ENCODE peak calls at places on chromosomes 2 and 18, in four cellular contexts. Q, A, O and L are unnamed samples.

GRCh38 chr2:230690439-230690838 is 22.2 kb upstream of the CAB39 start:
- DNase-seq in A (no peak), Q (no peak), O (no peak), L (no peak)

GRCh38 chr18:35938158-35938557 is 34.3 kb upstream of the RMP24 start:
- DNase-seq in Q (no peak), A (no peak), O (no peak), L (no peak)

GRCh38 chr18:13481820-13482640 is 244.3 kb downstream of the FAM210A start:
- DNase-seq in O (no peak), Q (no peak), A (no peak), L (no peak)

GRCh38 chr2:62406573-62407043 is 99.4 kb downstream of the TMEM17 start:
- DNase-seq in O (peak; percentile 57), Q (no peak), A (no peak), L (no peak)

GRCh38 chr2:235458839-235459273 is 35.0 kb upstream of the AGAP1 start:
- DNase-seq in Q (peak; percentile 39), O (peak; percentile 55), A (no peak), L (no peak)

GRCh38 chr2:2653221-2653620 is 322.1 kb upstream of the MYT1L start:
- DNase-seq in A (no peak), O (no peak), Q (no peak), L (no peak)

GRCh38 chr18:45755936-45756335 is 32.0 kb downstream of the SLC14A1 start:
- DNase-seq in A (no peak), Q (no peak), O (no peak), L (no peak)

GRCh38 chr2:200099271-200099670 is 143.9 kb downstream of the MAIP1 start:
- DNase-seq in A (no peak), O (no peak), Q (no peak), L (no peak)

GRCh38 chr2:123762221-123762620 is 262.9 kb upstream of the CNTNAP5 start:
- DNase-seq in A (no peak), Q (no peak), O (no peak), L (no peak)

GRCh38 chr18:39952816-39953215 is 2002.2 kb upstream of the PIK3C3 start:
- DNase-seq in Q (no peak), O (no peak), A (no peak), L (no peak)

GRCh38 chr2:188773075-188773474 is 201.1 kb upstream of the COL3A1 start:
- DNase-seq in O (no peak), A (no peak), Q (no peak), L (no peak)

GRCh38 chr2:8457092-8457481 is 224.8 kb upstream of the ID2 start:
- DNase-seq in A (peak; percentile 47), O (no peak), Q (no peak), L (no peak)

GRCh38 chr18:33616556-33616955 is 38.5 kb downstream of the ASXL3 start:
- DNase-seq in A (no peak), O (no peak), Q (no peak), L (no peak)

GRCh38 chr2:1641498-1641897 is 102.8 kb downstream of the PXDN start:
- DNase-seq in Q (no peak), O (no peak), A (no peak), L (no peak)

GRCh38 chr2:130327703-130328527 is 14.8 kb upstream of the IMP4 start:
- DNase-seq in A (peak; percentile 19), O (peak; percentile 20), Q (no peak), L (peak; percentile 39)

GRCh38 chr2:152106464-152106863 is 7.6 kb upstream of the CACNB4 start:
- DNase-seq in A (no peak), Q (no peak), O (no peak), L (no peak)

GRCh38 chr2:236991874-236992273 is 93.8 kb upstream of the COPS8 start:
- DNase-seq in Q (no peak), O (no peak), A (no peak), L (no peak)

GRCh38 chr2:143420313-143420712 is 291.1 kb downstream of the ARHGAP15 start:
- DNase-seq in Q (no peak), A (no peak), O (no peak), L (no peak)

GRCh38 chr2:178478102-178478441 is 328 bp downstream of the FKBP7 start:
- DNase-seq in O (no peak), Q (no peak), A (peak; percentile 52), L (no peak)

GRCh38 chr2:30178618-30179404 is 32.0 kb downstream of the YPEL5 start:
- DNase-seq in O (no peak), A (peak; percentile 38), Q (peak; percentile 22), L (no peak)

GRCh38 chr18:54961016-54961423 is 1.8 kb upstream of the CCDC68 start:
- DNase-seq in A (no peak), O (no peak), Q (no peak), L (no peak)

GRCh38 chr2:9796056-9796792 is 47.0 kb upstream of the TAF1B start:
- DNase-seq in A (no peak), O (no peak), Q (no peak), L (no peak)

GRCh38 chr2:217787160-217787877 is 215.5 kb downstream of the TNS1 start:
- DNase-seq in A (no peak), O (no peak), Q (no peak), L (no peak)

GRCh38 chr18:12694032-12694431 is 8.5 kb downstream of the CEP76 start:
- DNase-seq in Q (no peak), A (no peak), O (peak; percentile 55), L (no peak)

GRCh38 chr2:111119004-111119846 is 1.5 kb upstream of the BCL2L11 start:
- DNase-seq in O (no peak), A (no peak), Q (no peak), L (peak; percentile 40)

GRCh38 chr18:48820483-48821250 is 130.1 kb downstream of the SMAD7 start:
- DNase-seq in Q (no peak), A (no peak), O (no peak), L (peak; percentile 5)

GRCh38 chr18:36688020-36688965 is 140.5 kb downstream of the TPGS2 start:
- DNase-seq in A (peak; percentile 79), Q (peak; percentile 48), O (peak; percentile 52), L (peak; percentile 80)

GRCh38 chr2:241813080-241813805 is 4.2 kb downstream of the NEU4 start:
- DNase-seq in Q (no peak), A (no peak), O (no peak), L (no peak)

GRCh38 chr2:11750917-11751316 is 4.5 kb downstream of the LPIN1 start:
- DNase-seq in A (no peak), O (no peak), Q (no peak), L (no peak)

GRCh38 chr2:219116776-219117646 is 43.6 kb downstream of the NHEJ1 start:
- DNase-seq in O (peak; percentile 88), Q (no peak), A (no peak), L (no peak)

DNA sequence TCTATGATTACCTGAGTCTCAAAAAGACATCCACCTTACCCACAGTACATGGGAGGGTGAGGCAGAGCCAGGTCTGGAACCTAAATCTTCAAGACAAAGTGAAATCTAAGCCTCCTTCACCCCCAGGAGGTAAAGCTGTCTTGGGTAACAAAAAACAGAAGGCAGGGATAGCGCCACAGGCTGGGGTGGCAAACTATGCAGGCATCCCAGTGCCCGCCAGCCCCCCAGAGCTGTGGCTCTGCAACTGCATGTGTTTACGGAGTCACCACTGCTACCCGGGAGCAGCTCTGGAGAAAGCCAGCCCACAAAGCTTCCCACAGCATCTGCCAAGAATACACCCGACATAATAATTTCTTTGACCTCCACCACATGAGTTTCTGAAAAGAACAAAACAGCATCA is 309.2 kb upstream of the SKOR2 start:
- DNase-seq in Q (no peak), A (no peak), O (no peak), L (peak; percentile 53)
- TF ChIP-seq HMGXB4 in Q (no peak), A (no peak), O (no peak), L (no peak)

DNA sequence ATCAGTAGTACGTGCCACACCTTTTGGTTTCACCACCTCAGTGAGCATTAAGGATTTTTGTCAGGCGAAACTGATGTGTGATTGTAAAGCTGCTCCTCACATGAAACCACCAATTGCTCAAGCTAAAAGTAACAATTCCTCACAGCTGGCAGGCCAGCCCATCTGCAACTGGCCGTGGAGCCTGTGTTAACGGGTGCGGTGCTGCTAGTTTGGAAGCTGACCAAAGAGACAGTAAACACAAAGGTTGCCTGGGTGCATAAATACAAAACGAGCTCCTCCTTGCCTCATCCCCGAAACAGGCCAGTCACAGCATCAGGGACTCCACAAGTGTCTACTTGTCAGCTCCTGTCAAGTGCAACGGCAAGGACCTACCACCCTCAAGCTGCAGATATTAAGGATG is 32.0 kb downstream of the LGALSL start:
- DNase-seq in O (no peak), Q (peak; percentile 12), A (no peak), L (no peak)
- TF ChIP-seq HMGXB4 in O (no peak), Q (no peak), A (no peak), L (no peak)

DNA sequence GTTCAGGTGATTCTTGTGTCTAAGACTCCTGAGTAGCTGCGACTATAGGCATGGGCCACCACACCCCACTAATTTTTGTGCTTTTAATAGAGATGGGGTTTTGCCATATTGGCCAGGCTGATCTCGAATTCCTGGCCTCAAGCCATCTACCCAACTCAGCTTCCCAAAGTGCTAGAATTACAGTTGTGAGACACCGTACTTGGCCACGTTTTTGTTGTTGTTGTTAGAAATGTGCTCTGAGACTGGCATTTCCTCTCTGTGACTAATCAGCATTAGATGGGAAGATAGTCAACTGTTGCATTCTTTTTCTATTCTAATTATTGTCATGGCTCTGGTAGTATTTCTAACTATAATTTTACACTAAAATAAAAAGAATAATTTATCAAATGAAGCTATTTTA is 191.7 kb downstream of the CAMKMT start:
- DNase-seq in O (no peak), Q (no peak), A (no peak), L (no peak)
- TF ChIP-seq HMGXB4 in O (no peak), Q (no peak), A (no peak), L (no peak)

GRCh38 chr2:101303688-101304087 is 4.8 kb downstream of the RNF149 start:
- DNase-seq in Q (no peak), O (no peak), A (no peak), L (no peak)

GRCh38 chr2:101305044-101305443 is 3.5 kb downstream of the RNF149 start:
- DNase-seq in Q (no peak), O (no peak), A (no peak), L (no peak)

GRCh38 chr2:101307503-101307902 is 998 bp downstream of the RNF149 start:
- DNase-seq in Q (no peak), O (no peak), A (no peak), L (no peak)

GRCh38 chr2:101306410-101306809 is 2.1 kb downstream of the RNF149 start:
- DNase-seq in Q (no peak), O (no peak), A (peak; percentile 41), L (no peak)

DNA sequence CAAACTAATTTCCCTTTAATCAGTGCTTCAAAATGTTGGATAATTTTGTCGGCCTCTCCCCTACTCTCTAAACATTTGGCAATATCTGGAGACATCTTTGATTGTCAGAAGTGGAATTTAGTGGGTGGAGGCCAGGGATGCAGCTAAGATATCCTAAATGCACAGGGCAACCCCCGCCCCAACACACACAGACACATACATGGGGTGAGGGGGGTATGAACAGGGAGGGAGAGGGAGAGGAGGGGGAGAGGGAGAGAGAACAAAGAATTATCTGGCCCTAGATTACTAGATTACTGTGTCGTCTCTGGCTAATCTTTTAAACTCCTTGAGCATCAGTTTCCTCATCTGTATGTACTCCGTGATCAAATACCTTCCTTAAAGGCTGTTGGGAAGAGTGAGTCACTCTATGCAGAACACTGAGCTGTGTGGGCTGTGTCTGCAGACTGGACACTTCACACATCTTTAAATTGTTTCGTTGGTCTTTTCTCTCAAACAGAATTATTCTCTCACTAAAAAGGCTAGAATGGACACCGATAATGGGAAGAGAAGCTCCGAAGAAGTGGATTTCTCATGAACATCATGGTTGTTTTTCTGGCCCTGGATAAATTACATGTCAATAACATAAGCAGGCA is 2.9 kb downstream of the RNF149 start:
- DNase-seq in Q (no peak), A (no peak), O (no peak), L (no peak)
- TF ChIP-seq HMGXB4 in Q (no peak), A (no peak), O (no peak), L (no peak)